ENCODE peak calls at places on chromosomes 16 and 17, in five cellular contexts. G is left lung; S is neural progenitor cell; K is A549; M is CD8-positive, alpha-beta T cell. L is an unnamed sample. For H3K4me1, the result is how much of the 10 kb centered on the place peaks cover.

GRCh38 chr16:57627184-57627871 is 1.1 kb upstream of the ADGRG1 start:
- DNase-seq in G (peak), S (peak), K (peak), M (no peak), L (no peak)

GRCh38 chr17:67221062-67221998 is 23.7 kb downstream of the HELZ start:
- DNase-seq in G (no peak), S (peak), K (peak), M (no peak), L (no peak)

GRCh38 chr16:2473999-2474876 is 689 bp upstream of the TBC1D24 start:
- DNase-seq in G (peak), S (peak), K (peak), M (peak), L (no peak)

GRCh38 chr17:5553479-5553878 is 30.8 kb downstream of the NLRP1 start:
- DNase-seq in G (no peak), S (no peak), K (no peak), M (no peak), L (no peak)

GRCh38 chr16:85982563-85982939 is 83.6 kb downstream of the IRF8 start:
- DNase-seq in G (peak), S (no peak), K (no peak), M (no peak), L (no peak)

GRCh38 chr17:4782652-4783051 is 3.5 kb downstream of the VMO1 start:
- DNase-seq in G (peak), S (no peak), K (no peak), M (no peak), L (no peak)

GRCh38 chr17:68197091-68197996 is 50.5 kb upstream of the AMZ2 start:
- DNase-seq in G (no peak), S (peak), K (no peak), M (no peak), L (no peak)

GRCh38 chr17:16288860-16289571 is 64.3 kb downstream of the CENPV start:
- DNase-seq in G (no peak), S (no peak), K (peak), M (no peak), L (no peak)

GRCh38 chr17:40535924-40536717 is 29.2 kb downstream of the CCR7 start:
- DNase-seq in G (no peak), S (no peak), K (no peak), M (no peak), L (no peak)
- H3K4me1 ChIP-seq in G (under half), S (under half), K (half or more), M (half or more), L (under half)

GRCh38 chr17:77479372-77479781 is 338.6 kb downstream of the SEC14L1 start:
- DNase-seq in G (peak), S (no peak), K (no peak), M (no peak), L (no peak)
- H3K4me1 ChIP-seq in G (under half), S (half or more), K (under half), M (half or more), L (under half)

GRCh38 chr17:8159459-8160223 is 3.1 kb downstream of the VAMP2 start:
- DNase-seq in G (no peak), S (no peak), K (no peak), M (no peak), L (no peak)

GRCh38 chr17:8161289-8162231 is 1.2 kb downstream of the VAMP2 start:
- DNase-seq in G (peak), S (no peak), K (no peak), M (no peak), L (no peak)

GRCh38 chr17:8159032-8159400 is 3.7 kb downstream of the VAMP2 start:
- DNase-seq in G (no peak), S (no peak), K (no peak), M (no peak), L (no peak)

GRCh38 chr17:8160741-8161221 is 2.0 kb downstream of the VAMP2 start:
- DNase-seq in G (no peak), S (no peak), K (no peak), M (no peak), L (no peak)

DNA sequence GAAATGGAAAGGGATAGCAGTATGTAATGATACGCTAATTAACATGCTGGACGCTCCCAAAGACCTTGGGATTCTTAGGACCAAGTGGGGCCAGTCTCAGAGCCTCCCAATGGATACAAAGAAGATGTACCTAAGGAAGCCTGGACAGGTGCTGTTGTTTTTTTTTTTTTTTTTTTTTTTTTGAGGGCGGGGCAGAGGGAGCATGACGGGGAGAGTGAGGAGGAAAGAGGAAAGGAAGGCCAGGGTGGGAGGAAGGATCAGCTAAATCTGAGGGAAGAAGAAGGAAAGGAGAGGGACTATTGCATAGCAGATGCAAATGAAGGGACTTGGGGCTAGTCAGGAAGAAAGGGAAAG is 2.5 kb downstream of the VAMP2 start:
- DNase-seq in G (no peak), S (no peak), K (no peak), M (no peak), L (no peak)
- H3K4me1 ChIP-seq in G (under half), S (under half), K (under half), M (half or more), L (under half)

GRCh38 chr16:72996291-72997062 is 51.5 kb downstream of the ZFHX3 start:
- DNase-seq in G (no peak), S (no peak), K (no peak), M (no peak), L (no peak)
- H3K4me1 ChIP-seq in G (under half), S (under half), K (under half), M (under half), L (under half)

DNA sequence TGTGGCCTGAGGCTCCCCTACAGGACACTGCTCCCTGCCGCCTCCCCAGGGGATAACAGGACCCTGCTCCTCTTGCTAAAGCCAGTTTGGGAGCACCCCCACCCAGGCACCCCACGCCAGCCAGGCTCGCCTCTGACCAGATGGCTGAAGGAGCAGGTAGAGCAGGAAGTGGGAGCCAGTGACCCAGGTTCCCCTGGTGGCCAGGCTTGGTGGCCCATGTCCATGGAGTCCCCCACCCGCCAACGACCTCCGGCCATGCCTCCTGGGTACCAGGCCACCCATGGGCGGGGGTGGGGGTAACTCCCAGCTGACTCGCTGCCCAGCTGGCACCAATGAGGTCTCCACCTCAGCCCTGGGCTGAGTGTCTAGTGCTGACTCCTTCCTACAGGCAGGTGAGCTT is 10.0 kb downstream of the BCAR1 start:
- DNase-seq in G (peak), S (no peak), K (no peak), M (no peak), L (no peak)
- H3K4me1 ChIP-seq in G (under half), S (under half), K (half or more), M (under half), L (under half)